ENCODE peak calls at places on chromosomes 2 and 18, in five cellular contexts. H is psoas muscle, E is Peyer's patch, G is IMR-90, M is heart left ventricle. X is an unnamed sample.

GRCh38 chr2:121006783-121007489 is 271.3 kb downstream of the GLI2 start:
- DNase-seq in H (no peak), E (no peak), G (no peak), M (no peak), X (no peak)

GRCh38 chr2:46554381-46554780 is 75.0 kb downstream of the TMEM247 start:
- DNase-seq in H (no peak), E (no peak), G (no peak), M (no peak), X (no peak)

GRCh38 chr2:239259603-239260298 is 141.1 kb downstream of the HDAC4 start:
- DNase-seq in H (no peak), E (no peak), G (no peak), M (no peak), X (no peak)

GRCh38 chr2:218877331-218877730 is 3.3 kb upstream of the WNT10A start:
- DNase-seq in H (no peak), E (no peak), G (no peak), M (no peak), X (no peak)

GRCh38 chr2:43803113-43803512 is 29.3 kb downstream of the DYNC2LI1 start:
- DNase-seq in H (no peak), E (no peak), G (peak; percentile 1), M (no peak), X (no peak)

GRCh38 chr2:47243596-47244323 is 88.7 kb upstream of the STPG4 start:
- DNase-seq in H (no peak), E (no peak), G (no peak), M (no peak), X (no peak)

GRCh38 chr2:144275340-144275739 is 244.6 kb downstream of the ZEB2 start:
- DNase-seq in H (no peak), E (no peak), G (no peak), M (no peak), X (no peak)

GRCh38 chr18:52582516-52582915 is 242.5 kb downstream of the DCC start:
- DNase-seq in H (no peak), E (no peak), G (no peak), M (no peak), X (no peak)

GRCh38 chr2:44543773-44544725 is 182.3 kb downstream of the CAMKMT start:
- DNase-seq in H (no peak), E (no peak), G (no peak), M (no peak), X (no peak)

GRCh38 chr2:99977947-99978346 is 164.4 kb downstream of the AFF3 start:
- DNase-seq in H (no peak), E (no peak), G (no peak), M (no peak), X (no peak)

GRCh38 chr2:238702691-238703415 is 145.0 kb upstream of the TWIST2 start:
- DNase-seq in H (no peak), E (no peak), G (no peak), M (no peak), X (no peak)

GRCh38 chr18:76765649-76766048 is 56.7 kb upstream of the ZNF236 start:
- DNase-seq in H (no peak), E (no peak), G (no peak), M (no peak), X (no peak)

GRCh38 chr2:132797551-132797950 is 127.5 kb upstream of the LYPD1 start:
- DNase-seq in H (no peak), E (no peak), G (peak; percentile 91), M (no peak), X (no peak)

GRCh38 chr2:100291152-100291970 is 30.9 kb downstream of the LONRF2 start:
- DNase-seq in H (peak; percentile 56), E (peak; percentile 25), G (peak; percentile 99), M (no peak), X (no peak)

GRCh38 chr2:174836345-174836999 is 72.2 kb upstream of the CHRNA1 start:
- DNase-seq in H (no peak), E (no peak), G (peak; percentile 97), M (no peak), X (peak; percentile 60)

GRCh38 chr2:207683879-207684627 is 27.4 kb upstream of the CCNYL1 start:
- DNase-seq in H (no peak), E (no peak), G (peak; percentile 73), M (no peak), X (no peak)

GRCh38 chr2:219612605-219613286 is 14.7 kb upstream of the SLC4A3 start:
- DNase-seq in H (no peak), E (peak; percentile 78), G (no peak), M (no peak), X (no peak)

GRCh38 chr2:43344911-43345373 is 118.5 kb upstream of the ZFP36L2 start:
- DNase-seq in H (no peak), E (no peak), G (peak; percentile 25), M (no peak), X (no peak)

GRCh38 chr2:232781765-232782164 is 5.4 kb upstream of the KCNJ13 start:
- DNase-seq in H (no peak), E (no peak), G (peak; percentile 85), M (no peak), X (no peak)

GRCh38 chr2:202405798-202406197 is 29.7 kb downstream of the BMPR2 start:
- DNase-seq in H (no peak), E (no peak), G (no peak), M (no peak), X (no peak)

GRCh38 chr18:24271381-24272331 is 126.0 kb downstream of the OSBPL1A start:
- DNase-seq in H (peak; percentile 77), E (no peak), G (peak; percentile 72), M (peak; percentile 90), X (peak; percentile 79)

GRCh38 chr2:13652531-13653313 is 936.0 kb downstream of the TRIB2 start:
- DNase-seq in H (no peak), E (no peak), G (peak; percentile 73), M (no peak), X (peak; percentile 74)

GRCh38 chr2:101753207-101753616 is 55.7 kb downstream of the MAP4K4 start:
- DNase-seq in H (no peak), E (no peak), G (peak; percentile 46), M (no peak), X (no peak)

GRCh38 chr2:137031731-137032130 is 266.4 kb downstream of the THSD7B start:
- DNase-seq in H (no peak), E (no peak), G (no peak), M (no peak), X (no peak)

GRCh38 chr2:78304678-78305077 is 720.8 kb upstream of the REG3G start:
- DNase-seq in H (no peak), E (no peak), G (no peak), M (no peak), X (no peak)

GRCh38 chr2:159119652-159120257 is 151.3 kb downstream of the TANC1 start:
- DNase-seq in H (no peak), E (no peak), G (peak; percentile 56), M (no peak), X (no peak)

GRCh38 chr2:230678018-230678417 is 34.6 kb upstream of the CAB39 start:
- DNase-seq in H (no peak), E (no peak), G (no peak), M (no peak), X (no peak)
- H3K36me3 ChIP-seq in H (no peaks in the 10 kb centered on the region), E (no peaks in the 10 kb centered on the region), G (no peaks in the 10 kb centered on the region), M (no peaks in the 10 kb centered on the region), X (no peaks in the 10 kb centered on the region)

DNA sequence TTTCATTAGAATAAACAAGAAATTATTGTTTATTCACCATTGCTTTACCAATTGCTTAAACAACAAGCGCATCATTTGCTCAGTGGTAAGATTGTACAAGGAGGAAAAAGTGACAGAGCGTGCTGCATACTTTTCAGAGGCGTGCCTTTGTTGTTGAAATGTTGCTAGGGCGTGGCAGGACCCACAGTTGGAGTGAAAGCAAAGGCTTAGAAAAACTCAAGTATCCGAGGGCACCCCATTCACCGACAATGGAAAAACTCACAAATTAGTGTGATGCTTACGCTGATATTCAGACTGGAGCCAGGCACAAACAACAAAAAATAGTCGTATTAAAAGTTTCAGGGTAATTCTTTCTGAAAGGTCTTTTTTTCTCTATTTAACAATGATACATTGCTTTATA is 37.6 kb upstream of the RTTN start:
- DNase-seq in H (no peak), E (no peak), G (no peak), M (no peak), X (no peak)
- H3K4me3 ChIP-seq in H (no peak overlapping the region), E (no peak overlapping the region), G (no peak overlapping the region), M (no peak overlapping the region), X (no peak overlapping the region)

DNA sequence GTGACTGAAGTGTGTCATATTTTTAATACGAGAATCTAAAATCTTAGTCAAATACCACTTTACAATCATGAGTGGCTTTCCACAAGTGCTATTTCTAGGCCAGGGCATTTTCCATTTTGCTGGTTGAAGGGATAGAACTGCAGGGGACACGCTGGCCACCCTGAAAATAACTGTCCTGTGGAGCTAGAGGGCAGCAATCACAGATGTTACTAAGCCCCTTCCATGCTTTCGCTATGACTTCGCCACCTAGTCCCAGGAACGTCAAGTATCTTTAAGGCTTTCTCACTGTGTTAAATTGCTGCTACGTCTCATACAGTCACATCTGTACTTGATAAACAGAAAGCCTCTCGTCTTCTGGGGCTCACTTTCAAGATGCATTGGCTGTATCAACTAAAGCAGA is 171.8 kb downstream of the CDH2 start:
- DNase-seq in H (no peak), E (no peak), G (no peak), M (no peak), X (no peak)
- H3K9me3 ChIP-seq in H (no peaks in the 10 kb centered on the region), E (no peaks in the 10 kb centered on the region), G (no peaks in the 10 kb centered on the region), M (no peaks in the 10 kb centered on the region), X (no peaks in the 10 kb centered on the region)

DNA sequence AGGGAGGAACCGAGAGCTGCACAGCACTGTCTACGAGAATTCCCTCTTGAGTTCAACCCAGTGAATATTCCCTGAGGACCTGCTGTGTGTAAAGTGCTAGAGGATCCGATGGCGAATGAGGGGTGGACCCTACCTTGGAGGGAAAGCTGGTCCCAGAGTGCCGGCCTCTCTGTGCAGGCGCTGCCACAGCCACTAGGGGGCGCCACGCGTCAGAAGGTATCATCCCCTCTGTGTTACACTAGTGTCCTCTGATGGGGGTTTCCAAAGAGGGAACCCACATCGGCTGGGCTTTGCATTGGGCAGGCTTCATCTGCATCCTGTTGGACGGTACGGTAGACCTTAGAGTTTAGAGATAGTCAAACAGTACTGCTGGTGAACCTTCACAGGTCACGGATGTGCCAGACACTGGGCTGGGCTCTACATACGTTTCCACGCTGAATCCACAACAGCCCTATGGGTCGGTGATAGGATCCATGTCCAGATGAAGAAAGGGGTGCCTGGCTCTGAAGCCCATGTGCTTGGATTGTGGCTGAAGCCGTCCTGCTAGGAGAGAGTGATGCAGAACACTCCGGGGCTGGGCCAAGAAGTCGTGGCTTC is 39.0 kb downstream of the COA5 start:
- DNase-seq in H (peak; percentile 39), E (peak; percentile 58), G (no peak), M (no peak), X (no peak)
- H3K36me3 ChIP-seq in H (peaks cover 2% of the 10 kb centered on the region), E (no peaks in the 10 kb centered on the region), G (peaks cover 40% of the 10 kb centered on the region), M (peaks cover 98% of the 10 kb centered on the region), X (peaks cover 16% of the 10 kb centered on the region)

X was measured in RWPE2.